ENCODE peak calls at places on chromosomes 4 and X, in five cellular contexts. One of them, this sample, is unnamed.

GRCh38 chr4:148447672-148448071 is 5.5 kb upstream of the NR3C2 start:
- DNase-seq in NCI-H774: no peak
- DNase-seq in effector memory CD4-positive, alpha-beta T cell: no peak
- DNase-seq in germinal center: no peak
- DNase-seq in NCI-H1092: no peak
- DNase-seq in this sample: no peak

GRCh38 chr4:6720202-6720699 is 4.3 kb downstream of the BLOC1S4 start:
- DNase-seq in NCI-H774: peak
- DNase-seq in effector memory CD4-positive, alpha-beta T cell: peak
- DNase-seq in germinal center: peak
- DNase-seq in NCI-H1092: peak
- DNase-seq in this sample: peak

GRCh38 chrX:72540318-72540717 is 32.3 kb downstream of the HDAC8 start:
- DNase-seq in NCI-H774: no peak
- DNase-seq in effector memory CD4-positive, alpha-beta T cell: no peak
- DNase-seq in germinal center: peak
- DNase-seq in NCI-H1092: no peak
- DNase-seq in this sample: peak

GRCh38 chr4:47543331-47543730 is 58.3 kb downstream of the ATP10D start:
- DNase-seq in NCI-H774: no peak
- DNase-seq in effector memory CD4-positive, alpha-beta T cell: no peak
- DNase-seq in germinal center: no peak
- DNase-seq in NCI-H1092: no peak
- DNase-seq in this sample: no peak

GRCh38 chr4:144399927-144400326 is 246.0 kb upstream of the HHIP start:
- DNase-seq in NCI-H774: no peak
- DNase-seq in effector memory CD4-positive, alpha-beta T cell: no peak
- DNase-seq in germinal center: no peak
- DNase-seq in NCI-H1092: no peak
- DNase-seq in this sample: no peak

GRCh38 chr4:10640535-10641159 is 43.9 kb downstream of the CLNK start:
- DNase-seq in NCI-H774: no peak
- DNase-seq in effector memory CD4-positive, alpha-beta T cell: no peak
- DNase-seq in germinal center: no peak
- DNase-seq in NCI-H1092: no peak
- DNase-seq in this sample: no peak

GRCh38 chr4:10212400-10212799 is 95.8 kb upstream of the WDR1 start:
- DNase-seq in NCI-H774: no peak
- DNase-seq in effector memory CD4-positive, alpha-beta T cell: no peak
- DNase-seq in germinal center: no peak
- DNase-seq in NCI-H1092: no peak
- DNase-seq in this sample: no peak

GRCh38 chr4:3792813-3793212 is 26.6 kb downstream of the ADRA2C start:
- DNase-seq in NCI-H774: no peak
- DNase-seq in effector memory CD4-positive, alpha-beta T cell: no peak
- DNase-seq in germinal center: no peak
- DNase-seq in NCI-H1092: no peak
- DNase-seq in this sample: no peak

GRCh38 chr4:3229964-3230363 is 19.0 kb upstream of the MSANTD1 start:
- DNase-seq in NCI-H774: no peak
- DNase-seq in effector memory CD4-positive, alpha-beta T cell: no peak
- DNase-seq in germinal center: no peak
- DNase-seq in NCI-H1092: no peak
- DNase-seq in this sample: no peak

GRCh38 chr4:7280906-7281305 is 88.6 kb downstream of the SORCS2 start:
- DNase-seq in NCI-H774: no peak
- DNase-seq in effector memory CD4-positive, alpha-beta T cell: no peak
- DNase-seq in germinal center: no peak
- DNase-seq in NCI-H1092: peak
- DNase-seq in this sample: no peak

GRCh38 chr4:121908346-121908745 is 38.1 kb upstream of the BBS7 start:
- DNase-seq in NCI-H774: no peak
- DNase-seq in effector memory CD4-positive, alpha-beta T cell: no peak
- DNase-seq in germinal center: no peak
- DNase-seq in NCI-H1092: no peak
- DNase-seq in this sample: no peak

GRCh38 chrX:18534949-18535348 is 109.5 kb downstream of the CDKL5 start:
- DNase-seq in NCI-H774: no peak
- DNase-seq in effector memory CD4-positive, alpha-beta T cell: no peak
- DNase-seq in germinal center: no peak
- DNase-seq in NCI-H1092: no peak
- DNase-seq in this sample: no peak

GRCh38 chrX:68647156-68647957 is at the start of gene STARD8:
- DNase-seq in NCI-H774: no peak
- DNase-seq in effector memory CD4-positive, alpha-beta T cell: no peak
- DNase-seq in germinal center: no peak
- DNase-seq in NCI-H1092: no peak
- DNase-seq in this sample: no peak

GRCh38 chrX:53456254-53456653 is 22.1 kb upstream of the HSD17B10 start:
- DNase-seq in NCI-H774: no peak
- DNase-seq in effector memory CD4-positive, alpha-beta T cell: no peak
- DNase-seq in germinal center: no peak
- DNase-seq in NCI-H1092: no peak
- DNase-seq in this sample: no peak

GRCh38 chr4:142267101-142267500 is 579.0 kb downstream of the INPP4B start:
- DNase-seq in NCI-H774: no peak
- DNase-seq in effector memory CD4-positive, alpha-beta T cell: no peak
- DNase-seq in germinal center: no peak
- DNase-seq in NCI-H1092: no peak
- DNase-seq in this sample: no peak

GRCh38 chrX:119984652-119985051 is 41.1 kb upstream of the NKAP start:
- DNase-seq in NCI-H774: no peak
- DNase-seq in effector memory CD4-positive, alpha-beta T cell: no peak
- DNase-seq in germinal center: no peak
- DNase-seq in NCI-H1092: no peak
- DNase-seq in this sample: no peak

GRCh38 chr4:70452946-70453345 is 19.1 kb upstream of the MUC7 start:
- DNase-seq in NCI-H774: no peak
- DNase-seq in effector memory CD4-positive, alpha-beta T cell: no peak
- DNase-seq in germinal center: no peak
- DNase-seq in NCI-H1092: no peak
- DNase-seq in this sample: no peak

GRCh38 chr4:141131738-141132688 is 1.3 kb downstream of the RNF150 start:
- DNase-seq in NCI-H774: no peak
- DNase-seq in effector memory CD4-positive, alpha-beta T cell: no peak
- DNase-seq in germinal center: no peak
- DNase-seq in NCI-H1092: no peak
- DNase-seq in this sample: peak

GRCh38 chrX:150694738-150695410 is 1.7 kb downstream of the MTMR1 start:
- DNase-seq in NCI-H774: no peak
- DNase-seq in effector memory CD4-positive, alpha-beta T cell: no peak
- DNase-seq in germinal center: peak
- DNase-seq in NCI-H1092: no peak
- DNase-seq in this sample: peak

This sample was measured in B cell.